ENCODE peak calls at places on chromosome 5, in seven cellular contexts. One of them, this sample, is unnamed.

GRCh38 chr5:132830436-132831094 is at the start of gene SHROOM1:
- DNase-seq in amniotic epithelial cell: peak; percentile 37
- DNase-seq in GM04504: no peak
- DNase-seq in memory B cell: no peak
- DNase-seq in choroid plexus epithelial cell: peak; percentile 26
- DNase-seq in right cardiac atrium: peak; percentile 88
- DNase-seq in left colon: peak; percentile 82
- DNase-seq in this sample: peak; percentile 85

GRCh38 chr5:143471041-143471509 is 67.6 kb upstream of the NR3C1 start:
- DNase-seq in left colon: no peak
- DNase-seq in right cardiac atrium: no peak
- DNase-seq in memory B cell: no peak
- DNase-seq in amniotic epithelial cell: peak; percentile 74
- DNase-seq in GM04504: no peak
- DNase-seq in choroid plexus epithelial cell: peak; percentile 40
- DNase-seq in this sample: no peak

GRCh38 chr5:145937432-145938250 is 1.3 kb downstream of the SH3RF2 start:
- DNase-seq in GM04504: no peak
- DNase-seq in choroid plexus epithelial cell: peak; percentile 79
- DNase-seq in amniotic epithelial cell: peak; percentile 67
- DNase-seq in left colon: no peak
- DNase-seq in memory B cell: no peak
- DNase-seq in right cardiac atrium: peak; percentile 32
- DNase-seq in this sample: no peak

GRCh38 chr5:125056641-125057345 is 310.4 kb upstream of the ZNF608 start:
- DNase-seq in choroid plexus epithelial cell: no peak
- DNase-seq in right cardiac atrium: no peak
- DNase-seq in GM04504: no peak
- DNase-seq in memory B cell: no peak
- DNase-seq in amniotic epithelial cell: no peak
- DNase-seq in left colon: no peak
- DNase-seq in this sample: no peak

GRCh38 chr5:127934791-127935256 is 148.7 kb upstream of the SLC12A2 start:
- DNase-seq in GM04504: no peak
- DNase-seq in choroid plexus epithelial cell: peak; percentile 65
- DNase-seq in amniotic epithelial cell: peak; percentile 87
- DNase-seq in memory B cell: no peak
- DNase-seq in right cardiac atrium: no peak
- DNase-seq in left colon: no peak
- DNase-seq in this sample: no peak

GRCh38 chr5:177176175-177176704 is 42.7 kb downstream of the NSD1 start:
- DNase-seq in memory B cell: no peak
- DNase-seq in left colon: no peak
- DNase-seq in right cardiac atrium: no peak
- DNase-seq in amniotic epithelial cell: peak; percentile 38
- DNase-seq in choroid plexus epithelial cell: peak; percentile 5
- DNase-seq in GM04504: no peak
- DNase-seq in this sample: no peak

GRCh38 chr5:157076558-157076957 is 17.6 kb upstream of the HAVCR1 start:
- DNase-seq in GM04504: no peak
- DNase-seq in right cardiac atrium: peak; percentile 34
- DNase-seq in amniotic epithelial cell: no peak
- DNase-seq in left colon: no peak
- DNase-seq in choroid plexus epithelial cell: peak; percentile 21
- DNase-seq in memory B cell: no peak
- DNase-seq in this sample: no peak

GRCh38 chr5:1555011-1555807 is 31.4 kb upstream of the LPCAT1 start:
- DNase-seq in memory B cell: no peak
- DNase-seq in left colon: no peak
- DNase-seq in choroid plexus epithelial cell: peak; percentile 60
- DNase-seq in GM04504: peak; percentile 44
- DNase-seq in right cardiac atrium: no peak
- DNase-seq in amniotic epithelial cell: peak; percentile 95
- DNase-seq in this sample: no peak

GRCh38 chr5:113034182-113034773 is 57.7 kb downstream of the DCP2 start:
- DNase-seq in amniotic epithelial cell: peak; percentile 72
- DNase-seq in right cardiac atrium: no peak
- DNase-seq in memory B cell: no peak
- DNase-seq in choroid plexus epithelial cell: peak; percentile 90
- DNase-seq in GM04504: peak; percentile 83
- DNase-seq in left colon: no peak
- DNase-seq in this sample: no peak

This sample was measured in GM19239.